ENCODE peak calls at places on chromosomes 12 and 14, in four cellular contexts. N is NCI-H82; B is effector CD8-positive, alpha-beta T cell; Q is stimulated activated CD8-positive, alpha-beta memory T cell treated with anti-CD3 and anti-CD28 coated beads, Interleukin-4, amount 100 ng/mL, for 4 hours. A is an unnamed sample.

GRCh38 chr14:94649543-94650443 is 37.6 kb downstream of the SERPINA3 start:
- DNase-seq in N (no peak), B (no peak), Q (no peak), A (no peak)

GRCh38 chr14:67815573-67816235 is 686 bp downstream of the ZFYVE26 start:
- DNase-seq in N (peak; percentile 26), B (no peak), Q (no peak), A (no peak)

GRCh38 chr14:68561531-68562007 is 231.3 kb downstream of the ZFP36L1 start:
- DNase-seq in N (no peak), B (no peak), Q (no peak), A (no peak)

GRCh38 chr14:88359500-88359899 is 26.0 kb upstream of the SPATA7 start:
- DNase-seq in N (no peak), B (no peak), Q (no peak), A (no peak)

GRCh38 chr14:32986791-32987545 is 48.3 kb downstream of the NPAS3 start:
- DNase-seq in N (no peak), B (no peak), Q (no peak), A (no peak)

GRCh38 chr12:7099290-7099996 is 7.2 kb upstream of the C1R start:
- DNase-seq in N (no peak), B (no peak), Q (no peak), A (no peak)

GRCh38 chr12:116969615-116970575 is 59.1 kb downstream of the FBXW8 start:
- DNase-seq in N (peak; percentile 91), B (no peak), Q (no peak), A (no peak)

GRCh38 chr14:24595046-24595808 is 14.3 kb downstream of the GZMH start:
- DNase-seq in N (no peak), B (no peak), Q (no peak), A (no peak)

GRCh38 chr14:63045612-63046320 is 508 bp upstream of the KCNH5 start:
- DNase-seq in N (peak; percentile 62), B (no peak), Q (no peak), A (no peak)

GRCh38 chr12:132131952-132132351 is 12.2 kb downstream of the DDX51 start:
- DNase-seq in N (no peak), B (no peak), Q (no peak), A (no peak)

GRCh38 chr12:39122562-39123204 is 217.3 kb upstream of the CPNE8 start:
- DNase-seq in N (peak; percentile 98), B (no peak), Q (no peak), A (no peak)

GRCh38 chr12:15608406-15608805 is 180.8 kb downstream of the EPS8 start:
- DNase-seq in N (no peak), B (no peak), Q (no peak), A (no peak)

GRCh38 chr12:109804820-109805761 is 28.1 kb downstream of the TRPV4 start:
- DNase-seq in N (peak; percentile 85), B (peak; percentile 58), Q (peak; percentile 21), A (peak; percentile 64)

GRCh38 chr12:59619461-59620240 is 23.8 kb downstream of the SLC16A7 start:
- DNase-seq in N (no peak), B (no peak), Q (no peak), A (no peak)

GRCh38 chr12:24226745-24227350 is 277.4 kb upstream of the SOX5 start:
- DNase-seq in N (no peak), B (no peak), Q (no peak), A (no peak)

A was measured in memory B cell.